ENCODE peak calls at places on chromosomes 11 and 22, in five cellular contexts. One of them, this sample, is unnamed. For H3K36me3, the result is how much of the 10 kb centered on the place peaks cover.

GRCh38 chr11:69007978-69008381 is 5.1 kb downstream of the MRGPRF start:
- DNase-seq in upper lobe of left lung: no peak
- DNase-seq in lower lobe of right lung: peak
- DNase-seq in esophagus squamous epithelium: no peak
- DNase-seq in naive thymus-derived CD4-positive, alpha-beta T cell: no peak
- DNase-seq in this sample: no peak

GRCh38 chr11:129853508-129854228 is 38.0 kb downstream of the TMEM45B start:
- DNase-seq in upper lobe of left lung: peak
- DNase-seq in lower lobe of right lung: peak
- DNase-seq in esophagus squamous epithelium: no peak
- DNase-seq in naive thymus-derived CD4-positive, alpha-beta T cell: peak
- DNase-seq in this sample: no peak

GRCh38 chr11:75719639-75720239 is 2.1 kb downstream of the MOGAT2 start:
- DNase-seq in upper lobe of left lung: no peak
- DNase-seq in lower lobe of right lung: no peak
- DNase-seq in esophagus squamous epithelium: no peak
- DNase-seq in naive thymus-derived CD4-positive, alpha-beta T cell: no peak
- DNase-seq in this sample: no peak

GRCh38 chr11:60950024-60950423 is 2.0 kb downstream of the SLC15A3 start:
- DNase-seq in upper lobe of left lung: no peak
- DNase-seq in lower lobe of right lung: no peak
- DNase-seq in esophagus squamous epithelium: no peak
- DNase-seq in naive thymus-derived CD4-positive, alpha-beta T cell: no peak
- DNase-seq in this sample: no peak

GRCh38 chr11:107695446-107695845 is 16.4 kb downstream of the SLN start:
- DNase-seq in upper lobe of left lung: no peak
- DNase-seq in lower lobe of right lung: no peak
- DNase-seq in esophagus squamous epithelium: no peak
- DNase-seq in naive thymus-derived CD4-positive, alpha-beta T cell: no peak
- DNase-seq in this sample: no peak

GRCh38 chr11:74265256-74265655 is 46.2 kb downstream of the P4HA3 start:
- DNase-seq in upper lobe of left lung: no peak
- DNase-seq in lower lobe of right lung: no peak
- DNase-seq in esophagus squamous epithelium: no peak
- DNase-seq in naive thymus-derived CD4-positive, alpha-beta T cell: no peak
- DNase-seq in this sample: no peak

GRCh38 chr11:121886005-121886739 is 229.8 kb downstream of the BLID start:
- DNase-seq in upper lobe of left lung: no peak
- DNase-seq in lower lobe of right lung: no peak
- DNase-seq in esophagus squamous epithelium: no peak
- DNase-seq in naive thymus-derived CD4-positive, alpha-beta T cell: no peak
- DNase-seq in this sample: no peak

GRCh38 chr11:114280696-114281095 is 15.5 kb upstream of the NNMT start:
- DNase-seq in upper lobe of left lung: peak
- DNase-seq in lower lobe of right lung: peak
- DNase-seq in esophagus squamous epithelium: no peak
- DNase-seq in naive thymus-derived CD4-positive, alpha-beta T cell: peak
- DNase-seq in this sample: no peak

GRCh38 chr22:49667236-49667635 is 160.4 kb downstream of the BRD1 start:
- DNase-seq in upper lobe of left lung: no peak
- DNase-seq in lower lobe of right lung: peak
- DNase-seq in esophagus squamous epithelium: no peak
- DNase-seq in naive thymus-derived CD4-positive, alpha-beta T cell: peak
- DNase-seq in this sample: no peak

GRCh38 chr11:14424096-14424495 is 65.1 kb upstream of the RRAS2 start:
- DNase-seq in upper lobe of left lung: no peak
- DNase-seq in lower lobe of right lung: no peak
- DNase-seq in esophagus squamous epithelium: no peak
- DNase-seq in naive thymus-derived CD4-positive, alpha-beta T cell: no peak
- DNase-seq in this sample: no peak

GRCh38 chr22:38203090-38203810 is 1.5 kb downstream of the MAFF start:
- DNase-seq in upper lobe of left lung: peak
- DNase-seq in lower lobe of right lung: peak
- DNase-seq in esophagus squamous epithelium: no peak
- DNase-seq in naive thymus-derived CD4-positive, alpha-beta T cell: peak
- DNase-seq in this sample: no peak

GRCh38 chr22:19038728-19039447 is 83.3 kb downstream of the DGCR2 start:
- DNase-seq in upper lobe of left lung: peak
- DNase-seq in lower lobe of right lung: peak
- DNase-seq in esophagus squamous epithelium: no peak
- DNase-seq in naive thymus-derived CD4-positive, alpha-beta T cell: no peak
- DNase-seq in this sample: no peak
- H3K36me3 ChIP-seq in upper lobe of left lung: half or more
- H3K36me3 ChIP-seq in lower lobe of right lung: half or more
- H3K36me3 ChIP-seq in esophagus squamous epithelium: under half
- H3K36me3 ChIP-seq in naive thymus-derived CD4-positive, alpha-beta T cell: half or more
- H3K36me3 ChIP-seq in this sample: under half

DNA sequence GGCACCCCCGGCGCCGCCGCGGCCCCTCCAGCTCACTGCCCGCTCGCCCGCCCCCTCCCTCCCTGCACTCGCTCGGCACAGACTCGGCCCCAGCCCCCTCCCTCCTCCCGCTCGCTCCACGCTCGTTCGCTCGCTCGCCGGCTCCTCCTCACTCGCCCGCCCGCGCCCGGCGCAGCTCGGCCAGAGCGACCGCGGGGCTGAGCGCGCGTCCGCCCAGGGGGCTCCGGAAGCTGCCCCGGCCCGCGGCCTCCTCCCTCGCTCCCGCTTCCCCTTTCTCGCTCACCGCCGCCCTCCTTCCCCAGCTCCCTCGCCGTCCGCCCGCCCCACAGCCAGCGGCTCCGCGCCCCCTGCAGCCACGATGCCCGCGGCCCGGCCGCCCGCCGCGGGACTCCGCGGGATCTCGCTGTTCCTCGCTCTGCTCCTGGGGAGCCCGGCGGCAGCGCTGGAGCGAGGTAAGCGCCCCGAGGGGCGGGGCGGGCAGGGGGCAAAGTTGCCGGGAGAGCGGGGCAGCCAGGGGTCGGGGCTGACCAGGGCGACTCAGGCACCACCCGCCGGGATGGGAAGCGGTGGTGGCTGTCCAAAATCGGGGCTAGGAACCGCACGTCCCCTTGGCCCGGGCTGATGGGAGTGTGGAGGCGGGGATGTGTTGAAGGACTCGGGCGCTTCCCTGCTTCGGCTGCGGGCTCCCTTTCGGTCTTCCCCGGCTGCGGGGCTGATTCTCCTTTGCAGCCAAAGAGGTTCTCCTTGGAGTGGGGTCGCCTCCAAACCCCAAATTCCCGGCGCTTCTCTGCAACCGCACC is at the start of gene SEZ6L:
- DNase-seq in upper lobe of left lung: no peak
- DNase-seq in lower lobe of right lung: peak
- DNase-seq in esophagus squamous epithelium: no peak
- DNase-seq in naive thymus-derived CD4-positive, alpha-beta T cell: no peak
- DNase-seq in this sample: no peak
- H3K36me3 ChIP-seq in upper lobe of left lung: under half
- H3K36me3 ChIP-seq in lower lobe of right lung: under half
- H3K36me3 ChIP-seq in esophagus squamous epithelium: under half
- H3K36me3 ChIP-seq in naive thymus-derived CD4-positive, alpha-beta T cell: under half
- H3K36me3 ChIP-seq in this sample: under half

GRCh38 chr22:31800065-31800464 is 46.2 kb downstream of the DEPDC5 start:
- DNase-seq in upper lobe of left lung: no peak
- DNase-seq in lower lobe of right lung: no peak
- DNase-seq in esophagus squamous epithelium: no peak
- DNase-seq in naive thymus-derived CD4-positive, alpha-beta T cell: no peak
- DNase-seq in this sample: no peak
- H3K36me3 ChIP-seq in upper lobe of left lung: half or more
- H3K36me3 ChIP-seq in lower lobe of right lung: half or more
- H3K36me3 ChIP-seq in esophagus squamous epithelium: under half
- H3K36me3 ChIP-seq in naive thymus-derived CD4-positive, alpha-beta T cell: half or more
- H3K36me3 ChIP-seq in this sample: under half

DNA sequence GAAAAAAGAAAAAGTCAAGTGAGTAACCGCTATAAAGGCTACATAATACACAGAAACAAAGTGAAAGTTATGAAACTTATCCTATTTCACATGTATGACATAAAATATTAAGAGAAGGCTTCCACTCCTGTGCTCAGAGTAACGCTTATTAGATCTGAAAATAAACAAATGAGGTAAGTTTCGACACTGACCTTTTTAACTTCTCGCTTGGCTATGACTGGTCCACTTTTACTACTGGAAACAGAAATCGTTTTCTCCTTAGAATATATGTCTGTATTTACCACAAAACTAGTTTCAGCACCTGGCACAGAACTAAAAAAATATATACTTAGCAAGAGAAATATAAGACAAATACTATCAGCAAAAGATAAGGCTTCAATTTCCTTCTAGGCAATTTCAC is 16.4 kb downstream of the FNBP4 start:
- DNase-seq in upper lobe of left lung: no peak
- DNase-seq in lower lobe of right lung: no peak
- DNase-seq in esophagus squamous epithelium: no peak
- DNase-seq in naive thymus-derived CD4-positive, alpha-beta T cell: no peak
- DNase-seq in this sample: no peak
- H3K36me3 ChIP-seq in upper lobe of left lung: half or more
- H3K36me3 ChIP-seq in lower lobe of right lung: half or more
- H3K36me3 ChIP-seq in esophagus squamous epithelium: half or more
- H3K36me3 ChIP-seq in naive thymus-derived CD4-positive, alpha-beta T cell: half or more
- H3K36me3 ChIP-seq in this sample: under half

This sample was measured in Panc1.